ENCODE peak calls at places on chromosome 15, in ten cellular contexts. S, K, L, J, R, C, F, X, V and H are unnamed samples.

GRCh38 chr15:97963779-97964178 is 3.3 kb downstream of the ARRDC4 start:
- DNase-seq in S (no peak), K (no peak), L (no peak), J (no peak), R (no peak), C (no peak), F (no peak), X (no peak), V (no peak), H (no peak)

GRCh38 chr15:29141206-29141907 is 128.3 kb downstream of the NSMCE3 start:
- DNase-seq in S (no peak), K (no peak), L (no peak), J (peak), R (no peak), C (no peak), F (no peak), X (no peak), V (no peak), H (no peak)

GRCh38 chr15:45790325-45790943 is 155.6 kb downstream of the SQOR start:
- DNase-seq in S (no peak), K (peak), L (no peak), J (peak), R (no peak), C (no peak), F (no peak), X (peak), V (no peak), H (peak)

GRCh38 chr15:34804113-34804512 is 8.8 kb upstream of the ACTC1 start:
- DNase-seq in S (no peak), K (no peak), L (no peak), J (no peak), R (no peak), C (no peak), F (no peak), X (no peak), V (no peak), H (no peak)

GRCh38 chr15:96086164-96086563 is 244.3 kb upstream of the NR2F2 start:
- DNase-seq in S (no peak), K (no peak), L (no peak), J (no peak), R (no peak), C (no peak), F (no peak), X (no peak), V (no peak), H (no peak)

GRCh38 chr15:42725331-42725903 is 11.5 kb downstream of the CDAN1 start:
- DNase-seq in S (no peak), K (no peak), L (no peak), J (no peak), R (no peak), C (no peak), F (no peak), X (no peak), V (no peak), H (no peak)

GRCh38 chr15:39454189-39454986 is 126.5 kb upstream of the THBS1 start:
- DNase-seq in S (no peak), K (no peak), L (no peak), J (no peak), R (no peak), C (no peak), F (no peak), X (peak), V (no peak), H (no peak)

GRCh38 chr15:38226867-38227266 is 25.8 kb upstream of the SPRED1 start:
- DNase-seq in S (no peak), K (no peak), L (no peak), J (peak), R (no peak), C (peak), F (no peak), X (no peak), V (peak), H (peak)

GRCh38 chr15:90266485-90266884 is 1.0 kb downstream of the NGRN start:
- DNase-seq in S (peak), K (no peak), L (no peak), J (peak), R (peak), C (no peak), F (no peak), X (no peak), V (no peak), H (peak)

GRCh38 chr15:31571676-31572075 is 245.0 kb downstream of the KLF13 start:
- DNase-seq in S (no peak), K (no peak), L (no peak), J (no peak), R (no peak), C (no peak), F (no peak), X (peak), V (no peak), H (no peak)

GRCh38 chr15:58684036-58684700 is 65.3 kb downstream of the ADAM10 start:
- DNase-seq in S (no peak), K (no peak), L (no peak), J (no peak), R (no peak), C (no peak), F (no peak), X (no peak), V (no peak), H (no peak)

GRCh38 chr15:38072507-38073277 is 138.3 kb downstream of the TMCO5A start:
- DNase-seq in S (peak), K (peak), L (no peak), J (peak), R (peak), C (peak), F (no peak), X (no peak), V (peak), H (peak)

GRCh38 chr15:101250331-101250730 is 1.5 kb downstream of the CHSY1 start:
- DNase-seq in S (no peak), K (no peak), L (no peak), J (no peak), R (peak), C (no peak), F (no peak), X (no peak), V (no peak), H (peak)

GRCh38 chr15:48385431-48385830 is 54.2 kb downstream of the DUT start:
- DNase-seq in S (no peak), K (no peak), L (no peak), J (no peak), R (no peak), C (no peak), F (no peak), X (no peak), V (no peak), H (peak)